ENCODE peak calls at places on chromosome 7, in ten cellular contexts. A is lower lobe of right lung; C is PC-3; U is kidney tubule cell; D is chondrocyte; E is mucosa of gallbladder; M is NCI-H146; G is A172; J is lung microvascular endothelial cell; K is naive thymus-derived CD8-positive, alpha-beta T cell. O is an unnamed sample.

GRCh38 chr7:80804581-80804980 is 114.3 kb downstream of the SEMA3C start:
- DNase-seq in M (no peak), K (no peak), E (no peak), G (no peak), U (no peak), C (no peak), A (no peak), J (no peak), D (no peak), O (no peak)

GRCh38 chr7:149823191-149823630 is 15.0 kb upstream of the ZNF862 start:
- DNase-seq in M (no peak), J (no peak), U (no peak), C (no peak), E (no peak), K (peak; percentile 56), G (no peak), D (peak; percentile 87), A (peak; percentile 42), O (no peak)

GRCh38 chr7:2202361-2202761 is 30.4 kb downstream of the MAD1L1 start:
- DNase-seq in D (peak; percentile 58), C (no peak), U (no peak), G (no peak), E (no peak), A (no peak), J (no peak), K (no peak), M (no peak), O (no peak)

GRCh38 chr7:106659963-106660861 is 746 bp downstream of the CCDC71L start:
- DNase-seq in U (peak; percentile 88), J (peak; percentile 86), K (peak; percentile 82), D (peak; percentile 92), E (peak; percentile 76), C (peak; percentile 79), M (peak; percentile 84), G (peak; percentile 58), A (peak; percentile 92), O (no peak)

GRCh38 chr7:140223515-140224221 is 46.9 kb upstream of the KDM7A start:
- DNase-seq in A (no peak), J (no peak), K (no peak), D (no peak), M (no peak), E (no peak), U (no peak), G (no peak), C (no peak), O (no peak)

GRCh38 chr7:100694196-100694745 is at the start of gene GIGYF1:
- DNase-seq in J (peak; percentile 62), U (peak; percentile 71), M (peak; percentile 78), A (peak; percentile 88), D (no peak), E (peak; percentile 67), C (peak; percentile 36), G (no peak), K (peak; percentile 80), O (no peak)

GRCh38 chr7:25881317-25881716 is 270.7 kb upstream of the NFE2L3 start:
- DNase-seq in J (no peak), D (no peak), E (no peak), U (no peak), G (no peak), A (no peak), C (no peak), M (no peak), K (no peak), O (no peak)

GRCh38 chr7:100467638-100468373 is 3.7 kb upstream of the SPACDR start:
- DNase-seq in G (no peak), A (no peak), K (no peak), J (no peak), E (no peak), C (no peak), D (no peak), M (no peak), U (no peak), O (no peak)

GRCh38 chr7:106417273-106417902 is 132.6 kb upstream of the NAMPT start:
- DNase-seq in D (no peak), E (no peak), M (no peak), J (peak; percentile 61), C (peak; percentile 72), U (peak; percentile 77), A (no peak), K (no peak), G (no peak), O (no peak)

GRCh38 chr7:85156661-85157213 is 30.1 kb downstream of the SEMA3D start:
- DNase-seq in C (no peak), J (no peak), A (no peak), U (no peak), K (no peak), E (no peak), G (no peak), M (no peak), D (no peak), O (no peak)

GRCh38 chr7:79096361-79096805 is 357.1 kb downstream of the MAGI2 start:
- DNase-seq in M (no peak), J (peak; percentile 41), G (peak; percentile 5), K (no peak), A (no peak), E (no peak), D (no peak), U (peak; percentile 63), C (peak; percentile 89), O (no peak)

GRCh38 chr7:50660040-50660829 is 95.0 kb upstream of the DDC start:
- DNase-seq in U (no peak), C (no peak), G (no peak), M (no peak), J (no peak), K (peak; percentile 76), A (peak; percentile 80), D (no peak), E (no peak), O (no peak)

GRCh38 chr7:22826593-22826992 is 3.9 kb upstream of the TOMM7 start:
- DNase-seq in M (no peak), U (no peak), J (no peak), K (no peak), G (no peak), E (no peak), D (no peak), C (no peak), A (no peak), O (no peak)

GRCh38 chr7:135933509-135934188 is 43.5 kb downstream of the MTPN start:
- DNase-seq in C (no peak), M (no peak), J (no peak), A (no peak), E (no peak), D (no peak), U (no peak), G (no peak), K (no peak), O (no peak)

GRCh38 chr7:4715385-4715770 is 33.3 kb downstream of the FOXK1 start:
- DNase-seq in U (no peak), G (peak; percentile 37), E (peak; percentile 38), A (peak; percentile 84), M (no peak), J (no peak), K (peak; percentile 30), D (no peak), C (no peak), O (no peak)

GRCh38 chr7:95470452-95470851 is 15.3 kb upstream of the ASB4 start:
- DNase-seq in J (peak; percentile 80), E (no peak), U (peak; percentile 65), G (peak; percentile 40), K (no peak), D (no peak), M (peak; percentile 94), C (peak; percentile 22), A (no peak), O (peak; percentile 51)

GRCh38 chr7:114652041-114652440 is 237.4 kb downstream of the FOXP2 start:
- DNase-seq in D (no peak), C (no peak), U (no peak), A (no peak), E (no peak), K (no peak), G (no peak), J (no peak), M (peak; percentile 72), O (no peak)